ENCODE peak calls at places on chromosomes 12 and 14, in seven cellular contexts. T is neuronal stem cell, D is trophoblast cell, B is H9, W is mesendoderm, Y is H1, U is IMR-90. P is an unnamed sample. For H3K79me1, the result is how much of the 10 kb centered on the place peaks cover.

GRCh38 chr12:19916982-19917381 is 451.4 kb upstream of the PDE3A start:
- DNase-seq in B (no peak), U (no peak), W (no peak), D (no peak), Y (no peak), T (no peak), P (no peak)

GRCh38 chr12:27491226-27491625 is 32.8 kb upstream of the PPFIBP1 start:
- DNase-seq in U (no peak), W (no peak), D (no peak), T (no peak), Y (no peak), B (no peak), P (no peak)

GRCh38 chr12:32307352-32307751 is 92.0 kb upstream of the FGD4 start:
- DNase-seq in B (no peak), Y (no peak), T (no peak), D (no peak), U (no peak), W (peak), P (no peak)

GRCh38 chr12:121366063-121366459 is 13.8 kb upstream of the ANAPC5 start:
- DNase-seq in B (no peak), W (no peak), U (no peak), D (no peak), T (no peak), Y (no peak), P (no peak)

GRCh38 chr12:78034025-78034424 is 203.3 kb downstream of the NAV3 start:
- DNase-seq in B (no peak), Y (no peak), D (peak), T (no peak), U (peak), W (no peak), P (peak)

GRCh38 chr12:128078311-128078851 is 188.6 kb upstream of the TMEM132C start:
- DNase-seq in B (no peak), D (no peak), T (peak), U (no peak), Y (no peak), W (no peak), P (peak)

GRCh38 chr14:63725786-63726185 is 2.1 kb downstream of the SGPP1 start:
- DNase-seq in T (no peak), U (peak), Y (no peak), D (no peak), B (no peak), W (no peak), P (peak)

GRCh38 chr12:55499810-55500252 is 7.7 kb downstream of the OR6C68 start:
- DNase-seq in B (no peak), U (no peak), D (no peak), T (no peak), W (no peak), Y (no peak), P (no peak)

GRCh38 chr12:88418856-88419497 is 161.3 kb downstream of the KITLG start:
- DNase-seq in U (peak), B (no peak), T (no peak), D (no peak), W (peak), Y (no peak), P (peak)

GRCh38 chr14:52279405-52279804 is 11.9 kb downstream of the PTGDR start:
- DNase-seq in U (peak), D (no peak), B (no peak), W (peak), Y (no peak), T (no peak), P (peak)

GRCh38 chr12:84763112-84763511 is 149.5 kb downstream of the SLC6A15 start:
- DNase-seq in U (peak), W (no peak), T (no peak), D (no peak), Y (no peak), B (no peak), P (no peak)

GRCh38 chr14:23445773-23446172 is 10.3 kb upstream of the MYH7 start:
- DNase-seq in Y (no peak), D (no peak), B (no peak), W (no peak), U (no peak), T (no peak), P (no peak)

GRCh38 chr12:82866946-82867345 is 180.2 kb downstream of the TMTC2 start:
- DNase-seq in B (no peak), U (no peak), W (no peak), Y (no peak), D (no peak), T (no peak), P (no peak)

GRCh38 chr12:54631988-54632728 is 2.5 kb downstream of the LACRT start:
- DNase-seq in B (peak), D (no peak), Y (peak), T (no peak), W (peak), U (no peak), P (no peak)

GRCh38 chr12:130879212-130879686 is 7.4 kb downstream of the RAN start:
- DNase-seq in U (no peak), B (no peak), W (no peak), D (no peak), Y (peak), T (no peak), P (no peak)

GRCh38 chr14:36288496-36288895 is 31.9 kb downstream of the MBIP start:
- DNase-seq in Y (no peak), W (no peak), B (no peak), D (no peak), T (no peak), U (no peak), P (no peak)

GRCh38 chr12:7512528-7512927 is 9.0 kb upstream of the CD163 start:
- DNase-seq in Y (no peak), W (peak), B (peak), U (peak), T (no peak), D (peak), P (peak)

GRCh38 chr14:95021588-95021987 is 135.7 kb downstream of the DICER1 start:
- DNase-seq in U (no peak), Y (peak), B (no peak), W (peak), D (no peak), T (no peak), P (no peak)

GRCh38 chr14:90061849-90062794 is at the start of gene KCNK13:
- DNase-seq in W (peak), Y (peak), T (peak), B (peak), D (peak), U (no peak), P (peak)

GRCh38 chr14:90060312-90060964 is 1.4 kb upstream of the KCNK13 start:
- DNase-seq in D (peak), T (peak), Y (peak), W (peak), U (peak), B (peak), P (peak)

GRCh38 chr14:90058876-90059458 is 2.8 kb upstream of the KCNK13 start:
- DNase-seq in T (no peak), Y (no peak), U (peak), B (no peak), W (no peak), D (peak), P (no peak)

GRCh38 chr14:90062852-90063539 is 1.2 kb downstream of the KCNK13 start:
- DNase-seq in Y (peak), T (no peak), D (no peak), W (peak), B (no peak), U (no peak), P (no peak)

DNA sequence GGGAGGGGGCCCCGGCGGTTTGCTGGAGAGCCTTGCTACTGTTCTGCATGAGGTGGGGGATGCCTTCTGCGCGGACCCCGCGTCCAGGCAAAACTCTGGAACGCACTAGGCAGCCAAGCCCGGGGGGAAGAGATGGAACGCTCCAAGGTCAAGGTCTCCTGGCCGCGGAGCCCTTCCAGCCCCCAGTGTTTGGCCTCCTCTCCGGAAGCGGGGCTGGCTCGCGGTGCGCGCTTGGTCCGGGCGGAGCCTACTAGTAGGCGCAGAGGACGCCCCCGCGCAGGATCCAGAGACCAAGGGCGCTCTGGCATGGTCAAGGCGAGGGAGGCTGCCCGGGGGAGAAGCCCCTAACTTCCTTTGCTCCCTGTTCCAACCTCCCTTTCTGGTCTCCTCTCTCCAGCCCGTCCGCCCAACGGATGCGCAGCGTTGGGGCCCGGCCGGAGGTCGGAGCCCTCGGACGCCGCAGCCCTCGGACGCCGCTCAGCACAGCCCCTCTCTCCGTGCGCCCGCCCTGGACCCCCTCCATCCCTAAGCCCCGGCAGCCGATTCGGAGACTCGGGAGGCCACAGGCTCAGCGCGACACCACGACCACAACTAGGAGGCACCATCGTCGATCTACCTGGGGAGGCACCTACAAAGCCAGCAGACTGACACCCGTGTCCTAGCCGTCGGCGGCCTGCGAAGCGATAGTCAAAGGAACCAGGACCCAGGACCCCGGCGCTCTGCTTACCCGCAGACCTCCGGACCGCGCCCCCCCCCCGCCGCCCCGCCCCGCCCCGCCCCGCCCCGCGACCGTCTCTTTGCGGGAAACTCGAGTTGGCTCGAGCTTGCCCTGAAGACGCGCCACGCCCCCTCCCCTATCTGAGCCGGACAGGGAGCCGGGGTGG is 587 bp upstream of the KCNK13 start:
- DNase-seq in U (no peak), D (no peak), W (peak), T (no peak), B (peak), Y (peak), P (peak)
- H3K9ac ChIP-seq in U (no peak), D (no peak), W (peak), T (no peak), B (no peak), Y (no peak), P (no peak)

GRCh38 chr14:49971156-49972141 is 78.6 kb downstream of the ARF6 start:
- DNase-seq in D (no peak), T (no peak), W (no peak), B (no peak), U (peak), Y (no peak), P (no peak)
- H4K8ac ChIP-seq in D (peak), T (no peak), W (no peak), B (no peak), U (peak), Y (no peak), P (no peak)

DNA sequence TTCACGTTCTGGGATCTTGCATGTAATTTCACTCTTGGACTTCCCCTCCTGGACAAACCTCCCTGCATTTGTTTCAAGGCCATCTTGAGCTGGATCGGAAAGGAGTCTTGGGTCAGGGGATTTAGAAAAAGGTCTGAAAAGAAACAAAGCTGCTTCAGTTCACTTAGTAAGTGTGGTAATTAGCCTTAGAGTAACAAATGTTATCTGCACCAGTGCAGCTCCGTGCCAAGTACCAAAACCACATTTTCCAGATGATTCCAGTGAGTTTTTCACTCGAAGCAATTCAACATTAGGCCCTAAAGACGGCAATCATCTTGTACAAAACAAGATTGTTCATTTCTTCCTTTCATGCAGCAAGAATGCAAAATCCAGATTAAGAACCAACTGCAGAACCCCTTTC is 39.5 kb upstream of the ATXN2 start:
- DNase-seq in D (no peak), W (no peak), B (no peak), U (no peak), T (no peak), Y (no peak), P (no peak)
- H3K79me1 ChIP-seq in D (under half), W (under half), B (under half), U (under half), T (under half), Y (under half), P (under half)

DNA sequence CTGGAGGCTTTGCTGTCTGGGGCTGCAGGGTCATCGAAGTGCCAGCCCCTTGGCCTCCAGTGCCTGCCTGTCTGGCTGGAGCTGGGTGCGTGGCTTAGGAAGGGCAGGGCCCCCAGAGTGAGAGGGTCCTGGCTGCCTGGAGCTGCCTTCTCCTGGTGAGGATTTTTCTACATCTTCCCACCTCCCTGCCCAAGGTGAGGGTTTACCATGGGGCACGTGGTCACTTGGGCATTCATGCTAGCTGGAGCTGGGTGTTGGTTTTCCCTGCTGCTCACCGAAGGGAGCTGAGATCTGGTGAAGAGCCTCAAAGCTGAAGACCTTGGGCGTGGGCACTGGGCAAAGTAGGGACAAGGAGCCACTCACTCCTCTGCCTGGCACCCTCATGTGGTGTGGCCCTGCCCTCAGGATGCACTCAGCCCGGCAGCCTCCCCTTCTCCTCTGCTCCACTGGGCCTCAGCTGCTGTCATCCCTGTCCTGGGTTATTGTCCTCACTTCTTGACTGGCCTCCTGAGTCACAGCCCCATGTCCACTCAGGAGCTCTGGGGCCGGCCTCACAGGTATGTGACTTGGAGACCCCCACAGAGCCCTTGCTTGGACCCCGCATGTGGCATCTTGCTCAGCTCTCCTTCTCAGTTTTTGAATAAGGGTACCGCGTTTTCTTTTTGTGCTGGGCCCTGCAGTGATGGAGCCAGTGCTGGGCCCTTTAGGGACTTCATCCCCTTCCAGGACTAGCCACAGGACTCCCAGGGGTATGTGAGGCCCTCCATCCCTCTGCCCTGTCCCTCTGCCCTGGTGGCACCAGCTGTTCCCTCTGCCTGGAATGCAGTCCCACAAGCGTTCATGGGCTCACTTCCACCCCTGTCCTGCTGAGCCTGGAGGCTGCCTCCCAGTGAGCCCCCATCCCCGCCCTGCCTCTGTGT is 1.6 kb downstream of the CEP170B start:
- DNase-seq in U (no peak), B (no peak), D (no peak), T (no peak), Y (no peak), W (no peak), P (no peak)
- H3K9ac ChIP-seq in U (peak), B (no peak), D (peak), T (peak), Y (no peak), W (peak), P (peak)

GRCh38 chr12:71269199-71269598 is 111.4 kb upstream of the TSPAN8 start:
- DNase-seq in T (no peak), D (no peak), Y (no peak), U (no peak), B (no peak), W (no peak), P (no peak)

GRCh38 chr12:71270057-71270456 is 112.3 kb upstream of the TSPAN8 start:
- DNase-seq in B (no peak), U (no peak), Y (no peak), T (no peak), D (no peak), W (no peak), P (no peak)

DNA sequence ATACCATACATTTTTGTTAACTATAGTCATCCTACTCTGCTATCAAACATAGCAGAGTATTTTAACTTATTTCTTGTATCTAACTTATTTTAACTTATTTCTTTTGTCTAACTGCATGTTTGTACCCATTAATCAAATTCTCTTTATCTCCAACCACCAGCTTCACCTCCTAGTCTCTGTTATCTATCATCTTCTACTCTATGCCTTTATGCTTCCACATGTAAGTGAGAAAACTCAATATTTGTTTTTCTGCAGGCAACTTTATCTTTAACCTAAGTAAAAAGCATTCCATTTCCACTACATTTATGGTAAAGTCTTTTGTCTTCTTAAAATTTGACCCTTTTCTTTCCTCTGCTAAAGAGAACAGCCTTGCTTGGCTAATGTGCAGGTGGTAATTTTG is 110.8 kb upstream of the TSPAN8 start:
- DNase-seq in B (no peak), Y (no peak), U (no peak), D (no peak), T (no peak), W (no peak), P (no peak)
- H4K8ac ChIP-seq in B (no peak), Y (no peak), U (no peak), D (no peak), T (no peak), W (no peak), P (no peak)

GRCh38 chr14:75293920-75294648 is 15.5 kb downstream of the FOS start:
- DNase-seq in T (peak), U (peak), B (peak), W (peak), D (peak), Y (peak), P (peak)
- H3K79me1 ChIP-seq in T (under half), U (under half), B (under half), W (under half), D (under half), Y (under half), P (under half)

P was measured in mesenchymal stem cell.